ENCODE peak calls at places on chromosomes 16 and 17, in nine cellular contexts. R is sigmoid colon, K is IMR-90, U is right lobe of liver, S is ovary, J is A549, L is body of pancreas, W is breast epithelium, V is K562. Q is an unnamed sample.
A peak's percentile ranks its signal among the peaks of the same experiment; 100 is the strongest.

GRCh38 chr17:31371511-31372097 is 19.9 kb upstream of the RAB11FIP4 start:
- DNase-seq in U (no peak), V (no peak), R (no peak), K (peak; percentile 73), S (no peak), W (no peak), L (no peak), J (no peak), Q (no peak)

GRCh38 chr17:64209356-64209941 is 53.6 kb downstream of the TEX2 start:
- DNase-seq in V (no peak), R (no peak), S (no peak), L (no peak), J (no peak), U (no peak), K (no peak), W (no peak), Q (no peak)

GRCh38 chr16:67562918-67563707 is 787 bp downstream of the CTCF start:
- DNase-seq in V (peak; percentile 59), W (peak; percentile 43), S (peak; percentile 78), R (peak; percentile 79), L (peak; percentile 73), U (peak; percentile 80), K (peak; percentile 33), J (no peak), Q (peak; percentile 65)

GRCh38 chr16:54346046-54346445 is 59.5 kb upstream of the IRX3 start:
- DNase-seq in K (no peak), R (no peak), J (no peak), U (no peak), L (no peak), S (no peak), V (no peak), W (no peak), Q (no peak)

GRCh38 chr16:2841606-2842339 is 11.7 kb downstream of the ZG16B start:
- DNase-seq in V (no peak), K (no peak), J (no peak), U (peak; percentile 39), L (no peak), R (peak; percentile 58), S (no peak), W (no peak), Q (no peak)

GRCh38 chr17:53142890-53143289 is 679.8 kb upstream of the KIF2B start:
- DNase-seq in R (no peak), U (no peak), S (no peak), W (no peak), L (no peak), K (no peak), J (no peak), V (no peak), Q (no peak)

GRCh38 chr16:68823401-68823800 is 19.9 kb upstream of the TANGO6 start:
- DNase-seq in W (peak; percentile 57), R (no peak), S (no peak), K (peak; percentile 89), V (no peak), U (no peak), L (no peak), J (no peak), Q (no peak)

GRCh38 chr16:81175325-81175891 is 63.1 kb upstream of the BCO1 start:
- DNase-seq in U (no peak), W (no peak), R (no peak), V (no peak), J (peak; percentile 73), S (no peak), L (no peak), K (peak; percentile 84), Q (no peak)

DNA sequence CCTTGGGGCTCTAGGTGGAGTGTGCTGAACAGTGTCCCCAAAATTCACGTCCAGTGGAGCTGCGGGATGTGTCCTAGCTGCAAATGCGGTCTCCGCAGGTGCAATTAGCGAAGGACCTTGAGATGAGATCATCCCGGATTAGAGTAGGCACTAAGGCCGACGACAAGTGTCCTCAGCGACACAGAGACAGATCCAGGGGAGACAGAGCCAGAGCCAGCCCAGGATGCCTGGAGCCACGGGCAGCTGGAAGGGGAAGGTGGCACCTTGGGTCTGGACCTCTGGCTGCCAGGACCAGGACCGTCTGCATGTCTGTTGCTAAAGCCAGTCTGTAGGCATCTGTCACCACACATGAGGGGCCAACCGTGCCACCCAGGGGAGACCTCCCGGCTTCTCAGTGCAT is 24.5 kb downstream of the SLC7A5 start:
- DNase-seq in R (peak; percentile 59), K (no peak), U (no peak), V (no peak), W (no peak), L (no peak), J (no peak), S (peak; percentile 25), Q (no peak)
- H3K27ac ChIP-seq in R (no peak overlapping the region), K (no peak overlapping the region), U (no peak overlapping the region), V (no peak overlapping the region), W (no peak overlapping the region), L (no peak overlapping the region), J (peak overlapping the region; percentile 97), S (no peak overlapping the region), Q (peak overlapping the region; percentile 87)

GRCh38 chr16:78483124-78483992 is 383.9 kb downstream of the WWOX start:
- DNase-seq in K (no peak), S (no peak), J (no peak), W (no peak), U (no peak), L (no peak), V (no peak), R (no peak), Q (no peak)

GRCh38 chr16:78487471-78487870 is 388.0 kb downstream of the WWOX start:
- DNase-seq in S (no peak), V (no peak), R (no peak), U (no peak), K (no peak), L (no peak), J (no peak), W (no peak), Q (no peak)

GRCh38 chr16:78484509-78485058 is 385.1 kb downstream of the WWOX start:
- DNase-seq in L (no peak), U (no peak), S (no peak), R (no peak), K (no peak), W (no peak), J (no peak), V (no peak), Q (no peak)

GRCh38 chr16:78485899-78486221 is 386.4 kb downstream of the WWOX start:
- DNase-seq in K (no peak), L (no peak), S (no peak), V (no peak), J (no peak), U (no peak), R (no peak), W (no peak), Q (no peak)

DNA sequence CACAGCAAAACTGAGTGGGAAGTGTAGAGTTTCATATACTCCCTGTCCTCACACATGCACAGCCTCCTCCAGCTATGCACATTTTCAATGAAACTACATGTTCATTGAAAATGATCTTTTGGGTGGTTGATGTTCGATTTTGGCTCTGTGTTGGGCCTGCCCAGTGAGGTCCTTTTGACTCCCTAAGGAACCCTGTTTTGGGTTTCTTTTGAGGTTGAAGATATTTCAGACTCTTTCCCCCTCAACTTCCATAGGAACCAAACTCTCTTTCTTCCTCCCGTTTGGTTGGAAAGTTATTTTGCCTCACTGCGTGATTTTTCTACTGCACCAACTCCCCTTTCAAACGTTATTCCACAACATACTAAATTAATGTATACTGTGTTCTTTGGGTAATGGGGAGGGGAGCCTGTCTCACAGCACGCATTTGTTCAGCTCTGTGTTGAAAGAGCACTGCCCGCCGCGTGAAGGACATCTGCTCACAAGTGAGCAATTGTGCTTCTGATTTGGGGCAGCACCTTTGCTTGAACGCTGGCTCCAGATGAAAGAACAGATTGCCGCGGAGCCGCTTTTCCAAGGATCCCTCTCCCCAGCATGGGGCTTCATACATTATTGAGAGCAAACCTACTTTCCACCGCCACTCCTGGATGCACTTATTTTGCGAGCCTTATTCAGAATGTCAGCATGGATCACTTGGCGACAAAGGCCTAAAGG is 385.9 kb downstream of the WWOX start:
- DNase-seq in J (no peak), K (no peak), L (no peak), W (no peak), R (no peak), V (no peak), U (no peak), S (no peak), Q (no peak)
- H3K4me3 ChIP-seq in J (no peak overlapping the region), K (no peak overlapping the region), L (no peak overlapping the region), W (no peak overlapping the region), R (no peak overlapping the region), V (no peak overlapping the region), U (no peak overlapping the region), S (no peak overlapping the region), Q (no peak overlapping the region)

GRCh38 chr17:82056729-82057621 is 5.3 kb downstream of the GPS1 start:
- DNase-seq in V (no peak), J (no peak), W (no peak), S (no peak), R (no peak), K (no peak), L (no peak), U (peak; percentile 51), Q (no peak)

GRCh38 chr17:82055023-82055964 is 3.6 kb downstream of the GPS1 start:
- DNase-seq in U (peak; percentile 38), R (no peak), L (no peak), J (no peak), W (no peak), K (no peak), V (no peak), S (no peak), Q (no peak)

GRCh38 chr17:82054351-82055022 is 2.8 kb downstream of the GPS1 start:
- DNase-seq in R (no peak), L (no peak), J (no peak), V (no peak), U (peak; percentile 56), S (no peak), W (no peak), K (no peak), Q (no peak)

GRCh38 chr17:82058230-82058854 is 6.6 kb downstream of the GPS1 start:
- DNase-seq in L (no peak), R (no peak), S (no peak), K (no peak), J (no peak), U (peak; percentile 54), V (no peak), W (no peak), Q (peak; percentile 42)

GRCh38 chr17:82055965-82056728 is 4.4 kb downstream of the GPS1 start:
- DNase-seq in L (no peak), R (no peak), J (no peak), W (no peak), U (peak; percentile 39), S (no peak), K (no peak), V (no peak), Q (no peak)
- TF ChIP-seq POLR2A in L (no peak), R (no peak), J (no peak), W (no peak), U (no peak), S (no peak), K (no peak), V (peak; percentile 4), Q (no peak)

GRCh38 chr16:35214840-35215239 is 1755.4 kb downstream of the TP53TG3F start:
- DNase-seq in W (no peak), S (no peak), K (no peak), R (no peak), U (no peak), V (no peak), L (no peak), J (no peak), Q (no peak)
- H3K27ac ChIP-seq in W (no peak overlapping the region), S (no peak overlapping the region), K (no peak overlapping the region), R (no peak overlapping the region), U (no peak overlapping the region), V (no peak overlapping the region), L (no peak overlapping the region), J (no peak overlapping the region), Q (no peak overlapping the region)